ENCODE peak calls at places on chromosomes 5 and 9, in seven cellular contexts. One of them, this sample, is unnamed.
A peak's percentile ranks its signal among the peaks of the same experiment; 100 is the strongest.

GRCh38 chr5:120734033-120734432 is 269.9 kb downstream of the PRR16 start:
- DNase-seq in GDM1: no peak
- DNase-seq in mesenchymal stem cell: no peak
- DNase-seq in germinal center: no peak
- DNase-seq in cardiac fibroblast: no peak
- DNase-seq in lower lobe of right lung: peak; percentile 24
- DNase-seq in MM.1S: no peak
- DNase-seq in this sample: no peak

GRCh38 chr9:3916420-3916819 is 383.4 kb downstream of the GLIS3 start:
- DNase-seq in GDM1: no peak
- DNase-seq in mesenchymal stem cell: no peak
- DNase-seq in germinal center: no peak
- DNase-seq in cardiac fibroblast: no peak
- DNase-seq in lower lobe of right lung: no peak
- DNase-seq in MM.1S: no peak
- DNase-seq in this sample: no peak

GRCh38 chr9:19161257-19162025 is 34.1 kb upstream of the PLIN2 start:
- DNase-seq in GDM1: peak; percentile 57
- DNase-seq in mesenchymal stem cell: peak; percentile 98
- DNase-seq in germinal center: no peak
- DNase-seq in cardiac fibroblast: peak; percentile 97
- DNase-seq in lower lobe of right lung: no peak
- DNase-seq in MM.1S: no peak
- DNase-seq in this sample: peak; percentile 99

GRCh38 chr9:93680445-93681315 is 104.3 kb downstream of the PHF2 start:
- DNase-seq in GDM1: no peak
- DNase-seq in mesenchymal stem cell: no peak
- DNase-seq in germinal center: no peak
- DNase-seq in cardiac fibroblast: no peak
- DNase-seq in lower lobe of right lung: no peak
- DNase-seq in MM.1S: no peak
- DNase-seq in this sample: no peak

GRCh38 chr9:72485821-72486605 is 35.4 kb upstream of the TMC1 start:
- DNase-seq in GDM1: no peak
- DNase-seq in mesenchymal stem cell: peak; percentile 58
- DNase-seq in germinal center: no peak
- DNase-seq in cardiac fibroblast: peak; percentile 50
- DNase-seq in lower lobe of right lung: no peak
- DNase-seq in MM.1S: no peak
- DNase-seq in this sample: peak; percentile 73

GRCh38 chr9:92790542-92791527 is 26.2 kb upstream of the BICD2 start:
- DNase-seq in GDM1: peak; percentile 68
- DNase-seq in mesenchymal stem cell: peak; percentile 82
- DNase-seq in germinal center: peak; percentile 73
- DNase-seq in cardiac fibroblast: peak; percentile 84
- DNase-seq in lower lobe of right lung: peak; percentile 78
- DNase-seq in MM.1S: peak; percentile 79
- DNase-seq in this sample: peak; percentile 71

GRCh38 chr9:36298566-36298965 is 40.3 kb upstream of the GNE start:
- DNase-seq in GDM1: no peak
- DNase-seq in mesenchymal stem cell: peak; percentile 36
- DNase-seq in germinal center: no peak
- DNase-seq in cardiac fibroblast: peak; percentile 21
- DNase-seq in lower lobe of right lung: no peak
- DNase-seq in MM.1S: no peak
- DNase-seq in this sample: peak; percentile 12

GRCh38 chr5:78162253-78162862 is 132.1 kb downstream of the AP3B1 start:
- DNase-seq in GDM1: peak; percentile 4
- DNase-seq in mesenchymal stem cell: peak; percentile 28
- DNase-seq in germinal center: peak; percentile 3
- DNase-seq in cardiac fibroblast: peak; percentile 65
- DNase-seq in lower lobe of right lung: no peak
- DNase-seq in MM.1S: peak; percentile 18
- DNase-seq in this sample: peak; percentile 34

GRCh38 chr5:171155621-171156020 is 153.4 kb upstream of the TLX3 start:
- DNase-seq in GDM1: no peak
- DNase-seq in mesenchymal stem cell: peak; percentile 11
- DNase-seq in germinal center: no peak
- DNase-seq in cardiac fibroblast: peak; percentile 38
- DNase-seq in lower lobe of right lung: no peak
- DNase-seq in MM.1S: no peak
- DNase-seq in this sample: peak; percentile 67

GRCh38 chr5:88190106-88190834 is 78.4 kb downstream of the TMEM161B start:
- DNase-seq in GDM1: no peak
- DNase-seq in mesenchymal stem cell: no peak
- DNase-seq in germinal center: no peak
- DNase-seq in cardiac fibroblast: no peak
- DNase-seq in lower lobe of right lung: no peak
- DNase-seq in MM.1S: no peak
- DNase-seq in this sample: no peak

GRCh38 chr5:165360366-165361142 is 1855.1 kb downstream of the MAT2B start:
- DNase-seq in GDM1: no peak
- DNase-seq in mesenchymal stem cell: no peak
- DNase-seq in germinal center: no peak
- DNase-seq in cardiac fibroblast: no peak
- DNase-seq in lower lobe of right lung: no peak
- DNase-seq in MM.1S: peak; percentile 62
- DNase-seq in this sample: no peak

GRCh38 chr5:71836084-71836483 is 117.0 kb downstream of the CARTPT start:
- DNase-seq in GDM1: no peak
- DNase-seq in mesenchymal stem cell: peak; percentile 23
- DNase-seq in germinal center: no peak
- DNase-seq in cardiac fibroblast: peak; percentile 8
- DNase-seq in lower lobe of right lung: no peak
- DNase-seq in MM.1S: no peak
- DNase-seq in this sample: peak; percentile 30

GRCh38 chr9:1709347-1709746 is 305.8 kb upstream of the SMARCA2 start:
- DNase-seq in GDM1: no peak
- DNase-seq in mesenchymal stem cell: no peak
- DNase-seq in germinal center: peak; percentile 7
- DNase-seq in cardiac fibroblast: no peak
- DNase-seq in lower lobe of right lung: no peak
- DNase-seq in MM.1S: no peak
- DNase-seq in this sample: no peak

GRCh38 chr5:147387109-147387508 is 122.8 kb downstream of the DPYSL3 start:
- DNase-seq in GDM1: no peak
- DNase-seq in mesenchymal stem cell: no peak
- DNase-seq in germinal center: no peak
- DNase-seq in cardiac fibroblast: no peak
- DNase-seq in lower lobe of right lung: no peak
- DNase-seq in MM.1S: no peak
- DNase-seq in this sample: no peak

GRCh38 chr5:64273276-64273675 is 107.6 kb downstream of the RNF180 start:
- DNase-seq in GDM1: no peak
- DNase-seq in mesenchymal stem cell: peak; percentile 9
- DNase-seq in germinal center: no peak
- DNase-seq in cardiac fibroblast: no peak
- DNase-seq in lower lobe of right lung: no peak
- DNase-seq in MM.1S: no peak
- DNase-seq in this sample: peak; percentile 8

GRCh38 chr9:21252727-21253547 is 13.1 kb upstream of the IFNA14 start:
- DNase-seq in GDM1: peak; percentile 52
- DNase-seq in mesenchymal stem cell: peak; percentile 48
- DNase-seq in germinal center: no peak
- DNase-seq in cardiac fibroblast: peak; percentile 34
- DNase-seq in lower lobe of right lung: peak; percentile 57
- DNase-seq in MM.1S: peak; percentile 25
- DNase-seq in this sample: peak; percentile 33

GRCh38 chr5:43701227-43701626 is 98.2 kb downstream of the NNT start:
- DNase-seq in GDM1: no peak
- DNase-seq in mesenchymal stem cell: no peak
- DNase-seq in germinal center: no peak
- DNase-seq in cardiac fibroblast: no peak
- DNase-seq in lower lobe of right lung: no peak
- DNase-seq in MM.1S: no peak
- DNase-seq in this sample: no peak